ENCODE peak calls at places on chromosomes 5 and 9, in six cellular contexts. I is dorsolateral prefrontal cortex; G is GM23338; Q is H9; E is CD8-positive, alpha-beta memory T cell; L is cardiac muscle cell. T is an unnamed sample.

GRCh38 chr9:77977210-77977611 is 54.4 kb downstream of the GNAQ start:
- DNase-seq in I (peak), L (peak), E (peak), Q (peak), G (peak), T (peak)

GRCh38 chr5:5795074-5795779 is 372.8 kb downstream of the ICE1 start:
- DNase-seq in G (no peak), I (no peak), Q (no peak), E (no peak), L (peak), T (no peak)

GRCh38 chr5:135204151-135204600 is 170.1 kb upstream of the PITX1 start:
- DNase-seq in Q (no peak), E (no peak), I (no peak), G (peak), L (no peak), T (no peak)

GRCh38 chr5:171477666-171478065 is 58.2 kb downstream of the FGF18 start:
- DNase-seq in L (no peak), I (no peak), Q (no peak), G (no peak), E (no peak), T (no peak)

GRCh38 chr5:67516959-67517358 is 320.4 kb upstream of the CD180 start:
- DNase-seq in Q (no peak), E (no peak), I (no peak), G (no peak), L (peak), T (no peak)

GRCh38 chr9:14277202-14277601 is 36.7 kb downstream of the NFIB start:
- DNase-seq in E (no peak), I (no peak), Q (no peak), G (no peak), L (no peak), T (no peak)

GRCh38 chr5:140547508-140548299 is at the start of gene EIF4EBP3:
- DNase-seq in E (peak), L (peak), I (peak), Q (peak), G (peak), T (peak)

GRCh38 chr5:170278611-170279500 is 18.7 kb downstream of the LCP2 start:
- DNase-seq in G (peak), I (no peak), E (peak), Q (peak), L (no peak), T (no peak)

GRCh38 chr9:1208185-1208584 is 158.0 kb downstream of the DMRT2 start:
- DNase-seq in L (no peak), Q (no peak), E (no peak), I (no peak), G (no peak), T (no peak)

GRCh38 chr5:148805323-148806290 is 20.8 kb upstream of the ADRB2 start:
- DNase-seq in Q (no peak), G (peak), L (peak), E (no peak), I (no peak), T (no peak)

GRCh38 chr5:177338251-177339106 is 13.0 kb downstream of the LMAN2 start:
- DNase-seq in Q (no peak), E (no peak), L (no peak), I (no peak), G (no peak), T (no peak)

GRCh38 chr5:146130440-146131045 is 25.2 kb upstream of the PLAC8L1 start:
- DNase-seq in G (peak), E (no peak), L (peak), I (no peak), Q (no peak), T (no peak)

GRCh38 chr5:148523139-148523538 is 131.2 kb downstream of the HTR4 start:
- DNase-seq in L (no peak), Q (no peak), I (no peak), G (peak), E (no peak), T (no peak)

GRCh38 chr9:136303066-136303824 is 649 bp downstream of the CCDC187 start:
- DNase-seq in L (no peak), I (no peak), Q (no peak), G (peak), E (no peak), T (no peak)

GRCh38 chr5:139543423-139543991 is 17.6 kb upstream of the UBE2D2 start:
- DNase-seq in L (peak), Q (peak), G (peak), E (peak), I (peak), T (no peak)

GRCh38 chr5:78610163-78610583 is 38.4 kb downstream of the LHFPL2 start:
- DNase-seq in G (no peak), E (no peak), Q (no peak), I (no peak), L (no peak), T (no peak)

GRCh38 chr5:91840412-91840811 is 457.3 kb upstream of the ARRDC3 start:
- DNase-seq in E (no peak), Q (no peak), L (no peak), G (no peak), I (no peak), T (no peak)

GRCh38 chr5:151248651-151249050 is 4.3 kb upstream of the GM2A start:
- DNase-seq in E (no peak), L (no peak), I (no peak), Q (no peak), G (no peak), T (no peak)

GRCh38 chr9:68443560-68443959 is 87.1 kb downstream of the PGM5 start:
- DNase-seq in Q (no peak), G (no peak), E (no peak), L (no peak), I (no peak), T (no peak)

GRCh38 chr9:4298255-4299005 is 1.4 kb downstream of the GLIS3 start:
- DNase-seq in E (no peak), I (no peak), L (peak), Q (peak), G (peak), T (no peak)

GRCh38 chr5:125595845-125596244 is 827.4 kb upstream of the GRAMD2B start:
- DNase-seq in G (no peak), Q (no peak), E (no peak), L (peak), I (no peak), T (no peak)

GRCh38 chr9:126723807-126724172 is 81.0 kb upstream of the ZBTB43 start:
- DNase-seq in I (no peak), Q (peak), L (no peak), E (no peak), G (peak), T (no peak)

GRCh38 chr9:2263665-2264064 is 248.5 kb downstream of the SMARCA2 start:
- DNase-seq in E (no peak), I (no peak), G (no peak), Q (no peak), L (no peak), T (no peak)

GRCh38 chr9:110799396-110799795 is 130.8 kb downstream of the MUSK start:
- DNase-seq in I (no peak), Q (no peak), G (no peak), L (no peak), E (no peak), T (no peak)

GRCh38 chr5:171537463-171537862 is 118.0 kb downstream of the FGF18 start:
- DNase-seq in G (no peak), E (no peak), L (no peak), I (no peak), Q (no peak), T (no peak)

GRCh38 chr9:77166193-77166592 is 11.1 kb upstream of the VPS13A start:
- DNase-seq in L (no peak), Q (no peak), E (no peak), G (peak), I (no peak), T (no peak)

GRCh38 chr9:31839273-31839672 is 545.2 kb upstream of the ACO1 start:
- DNase-seq in L (no peak), I (no peak), E (no peak), G (peak), Q (no peak), T (no peak)

GRCh38 chr5:95565280-95565920 is 10.5 kb downstream of the ARSK start:
- DNase-seq in G (no peak), I (no peak), Q (no peak), E (no peak), L (no peak), T (no peak)

GRCh38 chr5:168989731-168990505 is 311.0 kb downstream of the SLIT3 start:
- DNase-seq in Q (no peak), G (no peak), E (no peak), L (no peak), I (no peak), T (no peak)

GRCh38 chr5:71589903-71590302 is 2.8 kb downstream of the MCCC2 start:
- DNase-seq in E (no peak), L (no peak), Q (no peak), G (no peak), I (no peak), T (no peak)

GRCh38 chr5:67361932-67362729 is 165.5 kb upstream of the CD180 start:
- DNase-seq in L (no peak), I (no peak), Q (no peak), G (no peak), E (no peak), T (no peak)

GRCh38 chr9:104835163-104835562 is 71.2 kb downstream of the NIPSNAP3B start:
- DNase-seq in Q (no peak), E (no peak), L (no peak), G (no peak), I (no peak), T (no peak)

GRCh38 chr5:65192326-65192725 is 289.4 kb downstream of the ADAMTS6 start:
- DNase-seq in G (no peak), I (no peak), L (no peak), Q (no peak), E (no peak), T (no peak)

GRCh38 chr9:27888661-27889295 is 315.5 kb upstream of the C9orf72 start:
- DNase-seq in G (peak), Q (peak), I (no peak), E (no peak), L (no peak), T (no peak)

GRCh38 chr9:94801685-94802084 is 75.2 kb downstream of the AOPEP start:
- DNase-seq in G (no peak), E (no peak), Q (no peak), L (no peak), I (no peak), T (no peak)

GRCh38 chr5:67510204-67510603 is 313.6 kb upstream of the CD180 start:
- DNase-seq in G (no peak), Q (no peak), L (no peak), I (no peak), E (no peak), T (no peak)

GRCh38 chr9:8799231-8800014 is 999.8 kb upstream of the DMAC1 start:
- DNase-seq in Q (no peak), E (no peak), I (no peak), L (peak), G (peak), T (no peak)
- H3K27ac ChIP-seq in Q (no peak), E (no peak), I (peak), L (peak), G (peak), T (peak)

GRCh38 chr9:129557192-129558036 is 63.5 kb downstream of the C9orf50 start:
- DNase-seq in G (peak), E (no peak), I (no peak), L (peak), Q (peak), T (no peak)
- H3K27ac ChIP-seq in G (peak), E (no peak), I (peak), L (peak), Q (no peak), T (peak)

DNA sequence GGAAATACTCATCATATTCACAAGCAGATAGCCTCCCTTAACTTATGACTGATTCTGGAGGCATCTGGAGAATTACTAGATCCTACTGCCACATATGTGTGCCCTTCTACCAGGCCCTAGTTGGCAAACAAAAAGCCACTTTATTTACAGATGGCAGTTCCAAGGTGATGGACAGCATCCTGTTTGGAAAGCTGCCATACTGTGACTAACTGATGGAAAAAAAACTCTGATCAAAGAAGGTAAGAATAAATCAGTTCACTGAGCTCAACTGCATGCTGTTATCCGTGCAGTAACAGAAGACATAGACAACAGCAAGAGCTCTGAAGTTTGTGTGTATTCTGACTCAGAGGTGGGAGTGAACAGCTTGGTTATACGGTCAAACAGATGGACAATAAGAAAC is 279.8 kb upstream of the POU5F2 start:
- DNase-seq in I (no peak), L (no peak), E (no peak), G (no peak), Q (no peak), T (no peak)
- H3K27ac ChIP-seq in I (no peak), L (no peak), E (no peak), G (no peak), Q (no peak), T (no peak)

GRCh38 chr5:4542145-4542778 is 597.9 kb upstream of the ADAMTS16 start:
- DNase-seq in E (no peak), G (no peak), I (no peak), Q (no peak), L (no peak), T (no peak)
- H3K27ac ChIP-seq in E (no peak), G (no peak), I (no peak), Q (no peak), L (no peak), T (no peak)

GRCh38 chr9:130263601-130264413 is 1.8 kb upstream of the HMCN2 start:
- DNase-seq in Q (no peak), L (no peak), G (no peak), E (no peak), I (no peak), T (no peak)

GRCh38 chr9:130265431-130266235 is at the start of gene HMCN2:
- DNase-seq in G (peak), E (no peak), I (no peak), Q (peak), L (peak), T (no peak)

GRCh38 chr9:130262771-130263170 is 2.8 kb upstream of the HMCN2 start:
- DNase-seq in L (no peak), I (no peak), E (no peak), Q (no peak), G (no peak), T (no peak)

GRCh38 chr9:130266236-130267098 is 907 bp downstream of the HMCN2 start:
- DNase-seq in L (no peak), E (no peak), I (no peak), G (peak), Q (peak), T (no peak)

DNA sequence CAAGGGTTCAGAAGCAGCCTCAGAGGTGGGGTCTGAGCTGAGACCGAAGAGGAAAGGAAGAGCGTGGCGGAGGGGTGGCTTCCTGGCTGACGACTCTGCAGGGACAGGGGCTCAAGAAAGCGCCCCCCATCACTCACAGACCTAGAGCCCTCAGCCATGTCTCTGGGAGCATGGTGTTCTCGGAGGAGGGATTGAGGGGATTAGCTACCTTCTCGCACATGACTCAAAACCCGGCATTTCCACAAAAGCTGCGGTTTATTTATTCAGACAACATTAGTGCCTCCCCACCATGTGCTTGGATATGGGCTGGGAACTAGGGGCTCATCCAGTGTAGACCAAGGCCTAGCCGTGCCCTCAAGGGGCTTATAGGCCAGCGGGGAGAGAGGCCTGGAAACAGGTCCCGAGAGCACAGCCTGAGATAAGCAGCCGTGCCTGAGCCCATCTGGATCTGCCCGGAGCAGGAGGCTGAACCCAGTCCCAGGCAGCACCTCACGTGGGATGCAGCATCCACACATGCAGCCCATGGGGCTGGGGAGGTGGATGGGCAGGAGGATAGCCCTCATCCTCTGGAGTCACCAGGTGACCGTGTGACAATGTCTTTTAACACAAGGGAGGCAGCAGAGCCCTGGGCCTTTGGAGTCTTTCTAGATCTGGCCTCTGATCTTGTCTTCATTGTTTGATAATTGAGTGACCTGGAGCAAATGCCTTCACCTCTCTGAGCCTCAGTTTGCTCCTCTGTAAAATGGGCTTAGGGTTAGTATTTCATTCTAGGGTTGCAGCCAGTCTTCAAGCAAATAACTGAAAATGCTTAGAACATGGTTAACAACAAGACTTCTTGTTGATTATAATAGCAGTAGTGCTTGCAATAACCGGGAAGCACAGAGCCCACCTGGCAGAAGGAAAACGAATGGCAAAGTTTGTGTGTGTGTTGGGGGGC is 878 bp upstream of the HMCN2 start:
- DNase-seq in I (no peak), E (no peak), G (no peak), Q (no peak), L (no peak), T (no peak)
- H3K27ac ChIP-seq in I (no peak), E (no peak), G (no peak), Q (no peak), L (no peak), T (no peak)

DNA sequence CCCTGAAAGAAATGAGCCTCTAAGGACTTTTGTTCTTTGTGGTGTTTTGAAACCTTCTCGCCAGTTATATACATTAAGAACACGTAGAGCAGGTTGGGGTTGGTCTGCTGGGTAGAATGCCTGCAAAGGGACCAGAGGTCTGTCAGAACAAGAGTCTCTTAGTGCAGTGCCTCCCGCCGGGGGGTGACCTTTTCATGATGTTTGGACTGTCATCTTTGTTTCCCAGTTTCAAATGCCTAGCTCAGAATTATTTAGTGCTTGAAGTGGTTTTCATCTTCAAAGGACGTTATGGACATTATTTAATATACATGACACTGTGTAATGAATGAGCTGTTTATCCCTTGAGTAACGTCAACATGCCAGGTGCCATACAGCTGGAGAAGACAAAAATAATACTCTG is 17.0 kb downstream of the TRIO start:
- DNase-seq in G (no peak), Q (no peak), E (no peak), I (no peak), L (no peak), T (no peak)
- H3K27ac ChIP-seq in G (peak), Q (no peak), E (no peak), I (no peak), L (no peak), T (no peak)

GRCh38 chr5:54273715-54274114 is 36.7 kb downstream of the ARL15 start:
- DNase-seq in Q (no peak), E (no peak), L (peak), G (peak), I (no peak), T (no peak)
- H3K27ac ChIP-seq in Q (no peak), E (no peak), L (no peak), G (no peak), I (no peak), T (no peak)

GRCh38 chr5:176133289-176133870 is 104.8 kb upstream of the SIMC1 start:
- DNase-seq in G (peak), I (no peak), L (no peak), E (no peak), Q (peak), T (no peak)

GRCh38 chr5:176134529-176135223 is 103.5 kb upstream of the SIMC1 start:
- DNase-seq in Q (no peak), I (no peak), L (no peak), G (peak), E (no peak), T (no peak)

GRCh38 chr5:176133877-176134276 is 104.3 kb upstream of the SIMC1 start:
- DNase-seq in Q (no peak), I (no peak), L (no peak), E (no peak), G (peak), T (no peak)

GRCh38 chr5:176132471-176133288 is 105.5 kb upstream of the SIMC1 start:
- DNase-seq in G (peak), E (no peak), I (no peak), Q (no peak), L (no peak), T (no peak)

GRCh38 chr5:176131771-176132170 is 106.5 kb upstream of the SIMC1 start:
- DNase-seq in L (no peak), E (no peak), Q (no peak), I (no peak), G (no peak), T (no peak)
- H3K27ac ChIP-seq in L (no peak), E (no peak), Q (no peak), I (no peak), G (no peak), T (no peak)